ENCODE peak calls at places on chromosome 1, in ten cellular contexts. S is tibial nerve, T is lower leg skin, I is breast epithelium, L is sigmoid colon, H is body of pancreas, G is endothelial cell of umbilical vein, A is suprapubic skin, Z is IMR-90, D is A549. Q is an unnamed sample.
A peak's percentile ranks its signal among the peaks of the same experiment; 100 is the strongest.

GRCh38 chr1:205933672-205934618 is 9.3 kb downstream of the SLC26A9 start:
- DNase-seq in A (no peak), H (peak; percentile 39), Z (peak; percentile 56), T (no peak), S (no peak), I (no peak), L (no peak), D (peak; percentile 89), G (peak; percentile 84), Q (no peak)

GRCh38 chr1:34843392-34844251 is 15.9 kb downstream of the SMIM12 start:
- DNase-seq in Z (no peak), T (peak; percentile 48), I (no peak), S (no peak), D (no peak), A (no peak), L (no peak), H (peak; percentile 24), G (peak; percentile 84), Q (no peak)

GRCh38 chr1:9730096-9730901 is 78.8 kb downstream of the PIK3CD start:
- DNase-seq in S (peak; percentile 27), H (no peak), Z (no peak), I (no peak), G (no peak), D (no peak), L (peak; percentile 72), T (no peak), A (no peak), Q (peak; percentile 38)

GRCh38 chr1:240258910-240259309 is 167.2 kb downstream of the FMN2 start:
- DNase-seq in D (no peak), S (no peak), L (no peak), T (no peak), G (no peak), Z (peak; percentile 92), A (no peak), H (no peak), I (no peak), Q (no peak)

GRCh38 chr1:219312967-219313366 is 139.3 kb downstream of the LYPLAL1 start:
- DNase-seq in A (no peak), D (peak; percentile 24), I (no peak), H (no peak), G (peak; percentile 71), Z (peak; percentile 92), L (no peak), T (no peak), S (no peak), Q (no peak)

GRCh38 chr1:29984544-29985375 is 738.6 kb downstream of the MATN1 start:
- DNase-seq in L (no peak), T (peak; percentile 74), S (no peak), A (no peak), Z (no peak), H (no peak), D (no peak), I (no peak), G (no peak), Q (peak; percentile 27)

GRCh38 chr1:201539561-201540404 is 856 bp downstream of the NAV1 start:
- DNase-seq in S (peak; percentile 52), G (peak; percentile 86), D (no peak), L (peak; percentile 87), H (peak; percentile 41), I (no peak), T (peak; percentile 95), A (peak; percentile 88), Z (peak; percentile 84), Q (peak; percentile 37)

GRCh38 chr1:158084336-158084735 is 90.9 kb downstream of the KIRREL1 start:
- DNase-seq in D (no peak), A (no peak), S (no peak), Z (no peak), G (no peak), T (no peak), L (no peak), H (no peak), I (no peak), Q (no peak)

GRCh38 chr1:201426395-201427310 is 5.1 kb upstream of the TNNI1 start:
- DNase-seq in Z (no peak), L (no peak), T (no peak), A (no peak), G (no peak), H (no peak), S (no peak), D (no peak), I (no peak), Q (no peak)

GRCh38 chr1:36068866-36069265 is 15.0 kb upstream of the TEKT2 start:
- DNase-seq in H (no peak), S (no peak), Z (no peak), I (no peak), D (no peak), T (no peak), L (no peak), G (no peak), A (no peak), Q (no peak)

DNA sequence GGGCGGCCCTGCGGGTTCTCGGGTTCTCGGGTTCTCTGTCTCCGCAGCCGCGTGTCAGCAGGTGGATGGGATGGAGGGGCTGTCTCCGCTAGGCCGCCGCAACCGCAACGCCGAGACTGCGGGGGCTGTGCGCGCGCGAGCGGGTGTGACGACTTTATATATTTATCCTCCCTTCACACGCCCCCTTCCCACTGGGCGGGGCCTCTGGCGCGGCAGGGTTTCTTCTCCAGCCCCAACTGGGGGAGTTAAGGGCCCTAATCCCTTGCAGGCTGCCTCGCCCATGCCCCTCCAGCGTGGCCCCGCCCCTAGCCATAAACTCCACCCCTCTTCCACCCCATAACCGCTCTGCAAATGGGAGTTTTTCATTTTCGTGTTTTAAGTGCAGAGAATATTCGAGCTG is 3.4 kb downstream of the IGSF21 start:
- DNase-seq in D (no peak), G (no peak), T (no peak), S (no peak), A (no peak), H (no peak), I (no peak), L (no peak), Z (no peak), Q (peak; percentile 16)
- H3K4me3 ChIP-seq in D (no peak overlapping the region), G (no peak overlapping the region), T (no peak overlapping the region), S (no peak overlapping the region), A (peak overlapping the region; percentile 43), H (no peak overlapping the region), I (peak overlapping the region; percentile 17), L (peak overlapping the region; percentile 16), Z (no peak overlapping the region), Q (peak overlapping the region; percentile 30)

DNA sequence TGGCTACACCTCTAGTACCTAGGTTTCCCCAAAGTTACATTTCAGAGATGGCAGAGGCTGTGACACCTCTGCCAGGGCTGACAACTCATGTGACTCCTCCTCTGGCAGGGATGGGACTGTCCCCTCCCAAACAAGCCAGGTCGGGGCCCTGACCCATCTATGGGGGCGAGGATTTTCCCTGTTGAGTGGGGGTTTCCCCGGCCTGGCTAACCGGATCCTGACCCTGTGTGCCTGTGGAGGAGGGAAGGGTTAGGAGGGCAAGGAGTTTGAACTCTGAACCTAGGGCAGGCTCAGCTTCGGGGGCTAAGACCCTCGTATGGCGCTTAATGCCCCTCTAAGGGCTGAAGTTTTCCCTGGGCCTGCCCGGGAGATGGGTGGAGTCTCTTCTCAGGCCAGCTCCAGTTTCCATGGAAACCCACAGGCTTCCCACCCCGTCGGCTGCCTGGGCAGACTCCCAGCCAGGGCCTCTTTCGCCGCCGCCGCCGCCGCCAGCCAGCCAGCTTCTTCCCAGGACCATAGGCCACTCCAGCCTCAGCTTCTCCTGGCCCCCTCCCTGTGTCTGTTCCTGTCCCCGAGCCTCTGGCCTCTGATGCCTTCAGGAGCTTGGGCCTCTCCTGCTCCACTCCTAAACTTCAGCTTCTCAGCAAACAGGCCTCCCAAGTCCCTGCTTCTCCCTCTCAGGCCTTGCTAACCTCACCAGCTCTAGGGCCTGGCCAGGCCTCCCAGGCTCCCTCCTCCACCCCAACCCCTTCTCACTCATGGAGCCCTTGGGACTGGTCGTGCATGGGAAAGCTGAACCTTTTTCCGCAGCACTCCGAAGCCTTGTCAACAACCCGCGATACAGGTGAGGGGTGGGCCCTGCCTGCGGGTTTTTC is at the start of gene BTBD19:
- DNase-seq in D (no peak), Z (peak; percentile 91), L (peak; percentile 94), T (peak; percentile 97), I (peak; percentile 64), H (peak; percentile 68), S (peak; percentile 79), G (peak; percentile 88), A (peak; percentile 93), Q (peak; percentile 64)
- TF ChIP-seq POLR2A in D (no peak), Z (peak; percentile 64), L (no peak), T (no peak), I (no peak), H (no peak), S (peak; percentile 68), G (peak; percentile 70), A (no peak), Q (no peak)

GRCh38 chr1:169367686-169368405 is at the start of the genes BLZF1 and NME7:
- DNase-seq in H (peak; percentile 97), L (peak; percentile 98), I (peak; percentile 96), Z (peak; percentile 96), T (peak; percentile 99), G (peak; percentile 98), A (peak; percentile 98), D (peak; percentile 92), S (peak; percentile 96), Q (peak; percentile 98)

GRCh38 chr1:169363046-169363756 is 4.4 kb downstream of the NME7 start:
- DNase-seq in D (no peak), S (no peak), T (no peak), A (no peak), Z (peak; percentile 94), I (no peak), G (peak; percentile 56), H (no peak), L (no peak), Q (no peak)

GRCh38 chr1:169368406-169368769 is 393 bp downstream of the BLZF1 start:
- DNase-seq in T (peak; percentile 84), I (no peak), H (peak; percentile 21), L (no peak), D (no peak), S (no peak), Z (peak; percentile 2), G (peak; percentile 51), A (no peak), Q (peak; percentile 23)

GRCh38 chr1:169367096-169367685 is 406 bp downstream of the NME7 start:
- DNase-seq in Z (no peak), D (no peak), H (no peak), S (no peak), T (no peak), L (no peak), I (no peak), A (no peak), G (no peak), Q (no peak)

GRCh38 chr1:169364948-169365347 is 2.6 kb downstream of the NME7 start:
- DNase-seq in Z (no peak), T (no peak), A (no peak), L (no peak), D (no peak), H (no peak), G (no peak), I (no peak), S (no peak), Q (no peak)
- H3K4me3 ChIP-seq in Z (no peak overlapping the region), T (no peak overlapping the region), A (no peak overlapping the region), L (no peak overlapping the region), D (no peak overlapping the region), H (no peak overlapping the region), G (no peak overlapping the region), I (no peak overlapping the region), S (no peak overlapping the region), Q (no peak overlapping the region)

DNA sequence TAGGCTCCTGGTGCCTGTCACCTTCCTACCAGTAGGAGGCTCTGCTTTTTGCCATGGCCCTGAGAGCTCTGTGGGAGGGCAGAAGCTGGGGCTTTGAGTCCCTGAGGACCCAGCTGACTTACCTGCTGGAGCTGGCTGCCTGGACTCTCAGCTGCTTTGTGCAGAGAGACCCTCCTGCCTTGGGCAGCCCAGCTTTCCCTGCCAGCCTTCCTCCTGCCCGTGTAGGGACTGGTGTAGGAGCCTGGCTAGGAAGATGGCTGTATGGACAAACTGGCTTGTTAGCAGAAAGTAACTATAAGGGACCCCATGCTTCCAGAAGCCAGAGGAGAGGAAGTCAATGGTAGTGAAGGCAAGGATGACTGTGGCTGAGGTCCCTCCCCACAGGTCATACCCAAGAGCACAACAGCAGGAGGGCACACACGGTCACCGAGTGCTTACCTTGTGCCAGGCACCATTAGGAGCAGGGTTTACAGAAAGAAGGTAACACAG is 9.7 kb upstream of the CELSR2 start:
- DNase-seq in Z (peak; percentile 46), S (no peak), H (peak; percentile 60), L (peak; percentile 66), D (peak; percentile 53), I (no peak), T (no peak), A (no peak), G (peak; percentile 18), Q (no peak)
- TF ChIP-seq POLR2A in Z (no peak), S (no peak), H (no peak), L (no peak), D (no peak), I (no peak), T (no peak), A (no peak), G (no peak), Q (no peak)

Q was measured in transverse colon.